ENCODE peak calls at places on chromosomes 3 and 15, in nine cellular contexts. I is body of pancreas; T is AG04449; A is tibial artery; K is AG04450; G is activated naive CD4-positive, alpha-beta T cell treated with anti-CD3 and anti-CD28 coated beads, Interleukin-2, amount 50 U/mL, for 72 hours; Q is A549; V is stimulated activated CD4-positive, alpha-beta T cell treated with anti-CD3 and anti-CD28 coated beads, Interleukin-4, amount 100 ng/mL, for 48 hours; H is activated CD4-positive, alpha-beta T cell treated with anti-CD3 and anti-CD28 coated beads, Interleukin-2, amount 50 U/mL, for 1 hour. S is an unnamed sample.

GRCh38 chr3:3127432-3128010 is 781 bp downstream of the TRNT1 start:
- DNase-seq in V (peak), T (no peak), A (no peak), I (no peak), G (no peak), Q (peak), K (no peak), H (peak), S (no peak)

GRCh38 chr3:30970183-30970582 is 75.7 kb upstream of the GADL1 start:
- DNase-seq in G (no peak), A (no peak), T (no peak), H (peak), Q (no peak), V (no peak), K (no peak), I (peak), S (no peak)

GRCh38 chr3:189508784-189509489 is 122.3 kb upstream of the TP63 start:
- DNase-seq in T (no peak), I (no peak), A (no peak), H (no peak), G (no peak), K (no peak), Q (no peak), V (no peak), S (no peak)

GRCh38 chr15:90580541-90580940 is 50.8 kb downstream of the CRTC3 start:
- DNase-seq in H (no peak), A (no peak), K (no peak), T (no peak), G (no peak), Q (no peak), V (no peak), I (no peak), S (no peak)

GRCh38 chr15:19987389-19988048 is 554.1 kb downstream of the GOLGA6L6 start:
- DNase-seq in I (no peak), Q (no peak), T (no peak), H (no peak), K (no peak), G (no peak), A (no peak), V (peak), S (no peak)

GRCh38 chr3:130576571-130577266 is 59.7 kb downstream of the COL6A6 start:
- DNase-seq in K (peak), I (no peak), V (no peak), G (no peak), Q (no peak), H (no peak), A (no peak), T (peak), S (no peak)

GRCh38 chr15:90423920-90424319 is 35.9 kb downstream of the IQGAP1 start:
- DNase-seq in I (no peak), K (no peak), Q (no peak), T (no peak), H (no peak), A (no peak), V (no peak), G (no peak), S (no peak)

GRCh38 chr15:66841953-66842681 is 140.1 kb downstream of the SMAD6 start:
- DNase-seq in G (no peak), Q (peak), T (peak), A (peak), H (no peak), V (no peak), I (peak), K (peak), S (peak)

GRCh38 chr15:93118904-93119303 is 29.9 kb upstream of the RGMA start:
- DNase-seq in A (no peak), H (no peak), G (no peak), K (no peak), Q (no peak), T (no peak), V (no peak), I (no peak), S (no peak)

GRCh38 chr3:50481992-50482391 is 21.4 kb downstream of the CACNA2D2 start:
- DNase-seq in G (no peak), K (no peak), A (no peak), T (no peak), V (no peak), H (no peak), Q (no peak), I (no peak), S (no peak)

GRCh38 chr3:42853739-42854302 is 21.9 kb downstream of the CYP8B1 start:
- DNase-seq in A (no peak), T (no peak), V (no peak), Q (no peak), G (no peak), K (no peak), H (no peak), I (peak), S (no peak)

GRCh38 chr15:69225355-69226027 is 65.1 kb downstream of the GLCE start:
- DNase-seq in H (no peak), G (no peak), I (no peak), Q (peak), K (no peak), T (peak), A (no peak), V (no peak), S (peak)